ENCODE peak calls at places on chromosomes 12 and 14, in seven cellular contexts. F is astrocyte, G is SK-N-SH, Z is GM23248, T is GM23338, C is neural progenitor cell, U is PC-3. S is an unnamed sample. For H3K79me2 and H3K27me3, the result is how much of the 10 kb centered on the place peaks cover.

GRCh38 chr12:76109879-76110278 is 25.4 kb upstream of the NAP1L1 start:
- DNase-seq in F (no peak), G (no peak), Z (no peak), T (no peak), C (no peak), U (no peak), S (no peak)

GRCh38 chr12:71904629-71905028 is 34.0 kb upstream of the TPH2 start:
- DNase-seq in F (no peak), G (no peak), Z (no peak), T (no peak), C (no peak), U (no peak), S (no peak)

GRCh38 chr12:80445083-80445482 is 1.0 kb downstream of the PTPRQ start:
- DNase-seq in F (peak), G (no peak), Z (peak), T (no peak), C (no peak), U (no peak), S (no peak)

GRCh38 chr12:124435806-124436345 is 131.5 kb downstream of the NCOR2 start:
- DNase-seq in F (no peak), G (no peak), Z (no peak), T (no peak), C (no peak), U (no peak), S (no peak)

GRCh38 chr12:131720921-131721320 is 10.0 kb downstream of the SFSWAP start:
- DNase-seq in F (peak), G (no peak), Z (peak), T (no peak), C (no peak), U (no peak), S (peak)

GRCh38 chr12:22518067-22518719 is 26.1 kb downstream of the C2CD5 start:
- DNase-seq in F (peak), G (no peak), Z (no peak), T (no peak), C (no peak), U (peak), S (no peak)

GRCh38 chr14:102046337-102047278 is 40.2 kb downstream of the HSP90AA1 start:
- DNase-seq in F (no peak), G (peak), Z (peak), T (peak), C (peak), U (peak), S (peak)

GRCh38 chr12:29053567-29053966 is 95.5 kb upstream of the FAR2 start:
- DNase-seq in F (no peak), G (no peak), Z (no peak), T (no peak), C (no peak), U (peak), S (no peak)

GRCh38 chr14:71247106-71247505 is 339.8 kb downstream of the PCNX1 start:
- DNase-seq in F (no peak), G (no peak), Z (peak), T (no peak), C (no peak), U (no peak), S (no peak)

GRCh38 chr12:129571901-129572494 is 331.8 kb downstream of the TMEM132D start:
- DNase-seq in F (no peak), G (no peak), Z (no peak), T (no peak), C (no peak), U (no peak), S (peak)

GRCh38 chr14:80549141-80549540 is 337.8 kb upstream of the DIO2 start:
- DNase-seq in F (no peak), G (no peak), Z (no peak), T (no peak), C (no peak), U (no peak), S (no peak)

GRCh38 chr12:101001669-101002068 is 207.1 kb downstream of the ANO4 start:
- DNase-seq in F (no peak), G (no peak), Z (no peak), T (no peak), C (no peak), U (peak), S (no peak)

GRCh38 chr14:34081576-34082136 is 130.8 kb upstream of the EGLN3 start:
- DNase-seq in F (peak), G (no peak), Z (peak), T (no peak), C (no peak), U (peak), S (no peak)

GRCh38 chr12:101697197-101697929 is at the start of gene CHPT1:
- DNase-seq in F (peak), G (peak), Z (peak), T (peak), C (peak), U (peak), S (peak)

GRCh38 chr14:64706552-64707193 is 2.4 kb downstream of the PLEKHG3 start:
- DNase-seq in F (no peak), G (peak), Z (no peak), T (peak), C (peak), U (no peak), S (peak)

GRCh38 chr12:126797525-126797924 is 1469.4 kb upstream of the TMEM132C start:
- DNase-seq in F (no peak), G (no peak), Z (no peak), T (no peak), C (no peak), U (no peak), S (no peak)

GRCh38 chr12:71958457-71958856 is 19.8 kb downstream of the TPH2 start:
- DNase-seq in F (no peak), G (no peak), Z (peak), T (no peak), C (no peak), U (no peak), S (peak)

GRCh38 chr14:56280843-56281242 is 162.6 kb downstream of the PELI2 start:
- DNase-seq in F (no peak), G (no peak), Z (no peak), T (no peak), C (no peak), U (peak), S (no peak)

GRCh38 chr12:93378373-93379310 is 917 bp downstream of the NUDT4 start:
- DNase-seq in F (peak), G (peak), Z (peak), T (peak), C (peak), U (peak), S (peak)

GRCh38 chr14:76918176-76918750 is 92.1 kb downstream of the LRRC74A start:
- DNase-seq in F (peak), G (peak), Z (peak), T (no peak), C (no peak), U (no peak), S (peak)

GRCh38 chr12:111424189-111424792 is 18.6 kb downstream of the SH2B3 start:
- DNase-seq in F (no peak), G (no peak), Z (no peak), T (no peak), C (no peak), U (no peak), S (no peak)

GRCh38 chr12:111425655-111426054 is 19.9 kb downstream of the SH2B3 start:
- DNase-seq in F (no peak), G (no peak), Z (no peak), T (no peak), C (no peak), U (peak), S (no peak)

GRCh38 chr12:111426341-111427185 is 20.8 kb downstream of the SH2B3 start:
- DNase-seq in F (no peak), G (no peak), Z (peak), T (no peak), C (no peak), U (peak), S (no peak)

GRCh38 chr12:111427417-111428074 is 21.8 kb downstream of the SH2B3 start:
- DNase-seq in F (no peak), G (no peak), Z (no peak), T (no peak), C (no peak), U (no peak), S (no peak)

GRCh38 chr12:111424793-111425251 is 19.1 kb downstream of the SH2B3 start:
- DNase-seq in F (no peak), G (no peak), Z (no peak), T (peak), C (peak), U (no peak), S (peak)
- H3K79me2 ChIP-seq in F (half or more), G (half or more), Z (half or more), T (half or more), C (under half), U (under half), S (under half)

GRCh38 chr12:51247523-51248206 is 9.0 kb downstream of the DAZAP2 start:
- DNase-seq in F (no peak), G (no peak), Z (no peak), T (peak), C (no peak), U (no peak), S (no peak)
- H3K27me3 ChIP-seq in F (under half), G (under half), Z (under half), T (under half), C (under half), U (under half), S (under half)

GRCh38 chr12:53131844-53132243 is 28.6 kb downstream of the SOAT2 start:
- DNase-seq in F (no peak), G (no peak), Z (no peak), T (no peak), C (no peak), U (no peak), S (no peak)
- H3K79me2 ChIP-seq in F (under half), G (under half), Z (under half), T (under half), C (under half), U (under half), S (under half)

GRCh38 chr12:53963005-53963404 is 8.3 kb downstream of the HOXC12 start:
- DNase-seq in F (no peak), G (no peak), Z (no peak), T (no peak), C (no peak), U (no peak), S (no peak)

GRCh38 chr12:53963434-53964314 is 9.0 kb downstream of the HOXC12 start:
- DNase-seq in F (no peak), G (no peak), Z (no peak), T (no peak), C (no peak), U (no peak), S (no peak)

GRCh38 chr12:53966070-53966384 is 6.9 kb upstream of the HOXC11 start:
- DNase-seq in F (no peak), G (no peak), Z (no peak), T (peak), C (no peak), U (no peak), S (peak)

GRCh38 chr12:53965251-53966069 is 7.5 kb upstream of the HOXC11 start:
- DNase-seq in F (no peak), G (no peak), Z (no peak), T (peak), C (no peak), U (no peak), S (peak)

GRCh38 chr12:53964315-53964713 is 8.6 kb upstream of the HOXC11 start:
- DNase-seq in F (no peak), G (no peak), Z (no peak), T (no peak), C (no peak), U (no peak), S (no peak)
- H3K27me3 ChIP-seq in F (half or more), G (half or more), Z (half or more), T (half or more), C (half or more), U (under half), S (half or more)

GRCh38 chr14:74762917-74763802 is at the start of gene YLPM1:
- DNase-seq in F (peak), G (peak), Z (peak), T (peak), C (peak), U (peak), S (peak)

GRCh38 chr14:74765721-74766120 is 2.6 kb downstream of the YLPM1 start:
- DNase-seq in F (no peak), G (no peak), Z (no peak), T (no peak), C (no peak), U (no peak), S (no peak)

DNA sequence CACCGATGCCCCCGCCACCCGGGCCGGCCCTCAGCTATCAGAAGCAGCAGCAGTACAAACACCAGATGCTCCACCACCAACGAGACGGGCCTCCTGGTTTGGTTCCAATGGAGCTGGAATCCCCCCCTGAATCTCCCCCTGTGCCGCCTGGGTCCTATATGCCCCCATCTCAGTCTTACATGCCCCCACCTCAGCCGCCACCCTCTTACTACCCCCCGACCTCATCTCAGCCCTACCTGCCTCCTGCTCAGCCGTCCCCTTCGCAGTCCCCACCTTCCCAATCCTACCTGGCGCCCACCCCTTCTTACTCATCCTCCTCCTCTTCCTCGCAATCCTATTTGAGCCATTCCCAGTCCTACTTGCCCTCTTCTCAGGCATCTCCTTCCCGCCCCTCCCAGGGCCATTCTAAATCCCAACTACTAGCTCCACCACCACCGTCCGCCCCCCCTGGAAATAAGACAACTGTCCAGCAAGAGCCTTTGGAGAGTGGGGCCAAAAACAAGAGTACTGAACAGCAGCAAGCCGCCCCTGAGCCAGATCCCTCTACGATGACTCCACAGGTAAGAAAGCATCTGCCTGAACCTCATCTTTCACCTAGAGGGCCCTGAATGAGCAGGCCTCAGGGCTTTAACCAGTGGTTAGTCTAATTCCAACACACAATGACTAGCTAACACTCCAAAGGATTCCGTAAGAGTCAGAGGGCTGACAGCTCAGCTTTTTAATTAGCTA is 851 bp downstream of the YLPM1 start:
- DNase-seq in F (peak), G (peak), Z (peak), T (peak), C (peak), U (peak), S (peak)
- H3K79me2 ChIP-seq in F (half or more), G (half or more), Z (half or more), T (half or more), C (half or more), U (half or more), S (under half)

DNA sequence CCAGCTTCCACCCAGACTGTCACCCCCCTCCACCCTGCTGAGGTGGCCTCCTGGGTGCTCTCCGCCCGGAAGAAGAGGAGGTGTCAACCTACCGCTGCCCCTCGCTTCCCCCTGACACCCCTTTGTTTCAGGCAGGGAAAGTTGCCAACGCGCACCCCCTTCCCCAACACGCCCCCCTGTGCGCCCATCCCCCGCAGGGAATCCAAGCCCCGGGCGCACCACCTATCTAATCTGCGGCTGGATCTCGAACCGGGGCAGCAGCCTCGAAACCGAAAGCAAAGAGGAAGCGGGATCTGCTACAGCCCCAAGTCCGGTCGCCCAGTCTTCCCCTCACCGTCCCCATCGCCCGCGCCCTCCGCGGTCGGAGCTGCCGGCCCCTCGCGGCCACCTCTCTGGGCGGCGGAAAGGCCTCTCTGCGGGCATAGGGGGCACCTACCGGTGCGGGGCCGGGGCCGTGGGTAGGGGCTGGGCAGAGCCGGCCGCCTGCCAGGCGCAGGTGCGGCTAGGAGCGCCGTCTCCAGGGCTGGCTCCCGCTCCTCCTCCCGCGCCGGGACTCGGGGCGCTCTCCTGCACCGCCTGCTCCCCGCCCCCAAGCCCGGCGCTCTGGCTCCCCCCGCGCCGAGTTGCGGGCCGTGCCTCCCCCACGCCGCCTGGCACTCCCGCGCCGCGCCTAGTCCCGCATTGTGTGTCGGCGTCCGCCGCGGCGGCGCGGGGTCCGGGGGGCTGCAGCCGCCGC is 18.3 kb upstream of the PLEKHH1 start:
- DNase-seq in F (peak), G (peak), Z (peak), T (peak), C (peak), U (peak), S (no peak)
- H3K27me3 ChIP-seq in F (under half), G (under half), Z (under half), T (half or more), C (half or more), U (under half), S (under half)

GRCh38 chr14:103651585-103651984 is 22.6 kb downstream of the KLC1 start:
- DNase-seq in F (no peak), G (no peak), Z (no peak), T (no peak), C (no peak), U (no peak), S (no peak)

GRCh38 chr14:103654619-103655018 is 25.6 kb downstream of the KLC1 start:
- DNase-seq in F (no peak), G (no peak), Z (no peak), T (no peak), C (no peak), U (no peak), S (no peak)

GRCh38 chr14:103652806-103653205 is 23.8 kb downstream of the KLC1 start:
- DNase-seq in F (no peak), G (no peak), Z (no peak), T (no peak), C (no peak), U (no peak), S (no peak)

GRCh38 chr14:103656031-103656757 is 27.2 kb downstream of the KLC1 start:
- DNase-seq in F (no peak), G (no peak), Z (peak), T (no peak), C (no peak), U (no peak), S (no peak)

GRCh38 chr14:103653802-103654201 is 24.8 kb downstream of the KLC1 start:
- DNase-seq in F (no peak), G (no peak), Z (peak), T (no peak), C (no peak), U (no peak), S (no peak)
- H3K79me2 ChIP-seq in F (half or more), G (half or more), Z (half or more), T (half or more), C (half or more), U (half or more), S (under half)

GRCh38 chr12:5217936-5218335 is 174.3 kb downstream of the KCNA5 start:
- DNase-seq in F (no peak), G (no peak), Z (no peak), T (no peak), C (no peak), U (no peak), S (no peak)

GRCh38 chr12:5220835-5221234 is 177.2 kb downstream of the KCNA5 start:
- DNase-seq in F (peak), G (no peak), Z (no peak), T (no peak), C (no peak), U (no peak), S (peak)

GRCh38 chr12:5222011-5222461 is 178.4 kb downstream of the KCNA5 start:
- DNase-seq in F (no peak), G (no peak), Z (no peak), T (peak), C (peak), U (no peak), S (peak)

GRCh38 chr12:5226581-5226980 is 182.9 kb downstream of the KCNA5 start:
- DNase-seq in F (no peak), G (no peak), Z (no peak), T (no peak), C (no peak), U (no peak), S (no peak)

GRCh38 chr12:5222729-5223128 is 179.1 kb downstream of the KCNA5 start:
- DNase-seq in F (no peak), G (no peak), Z (no peak), T (no peak), C (no peak), U (no peak), S (no peak)
- H3K27me3 ChIP-seq in F (under half), G (under half), Z (under half), T (under half), C (half or more), U (under half), S (under half)

S was measured in mesendoderm.